ENCODE peak calls at places on chromosomes 6 and 20, in seven cellular contexts. J, D, M, W, S, R and B are unnamed samples. For H3K4me1 and H3K9me3, the result is how much of the 10 kb centered on the place peaks cover.

GRCh38 chr6:105458552-105458951 is 55.7 kb upstream of the PREP start:
- DNase-seq in J (no peak), D (no peak), M (no peak), W (no peak), S (no peak), R (no peak), B (no peak)

GRCh38 chr6:89792881-89793280 is 26.7 kb downstream of the MDN1 start:
- DNase-seq in J (no peak), D (no peak), M (no peak), W (peak), S (no peak), R (peak), B (no peak)

GRCh38 chr6:114389111-114389510 is 46.3 kb upstream of the HS3ST5 start:
- DNase-seq in J (no peak), D (no peak), M (no peak), W (no peak), S (no peak), R (no peak), B (no peak)

GRCh38 chr6:130111031-130111430 is 92.7 kb downstream of the L3MBTL3 start:
- DNase-seq in J (no peak), D (no peak), M (no peak), W (peak), S (no peak), R (no peak), B (no peak)

GRCh38 chr6:151632415-151632987 is 138.7 kb downstream of the CCDC170 start:
- DNase-seq in J (no peak), D (no peak), M (no peak), W (no peak), S (no peak), R (no peak), B (no peak)

GRCh38 chr6:1701668-1702353 is 92.1 kb downstream of the FOXC1 start:
- DNase-seq in J (no peak), D (no peak), M (no peak), W (peak), S (no peak), R (peak), B (no peak)

GRCh38 chr6:164928366-164929154 is 380.8 kb downstream of the C6orf118 start:
- DNase-seq in J (no peak), D (no peak), M (no peak), W (no peak), S (no peak), R (no peak), B (no peak)

GRCh38 chr20:41635158-41635557 is 17.0 kb upstream of the CHD6 start:
- DNase-seq in J (no peak), D (no peak), M (no peak), W (no peak), S (no peak), R (no peak), B (no peak)

GRCh38 chr20:62804632-62805364 is at the start of gene OGFR:
- DNase-seq in J (peak), D (peak), M (peak), W (peak), S (peak), R (peak), B (no peak)

GRCh38 chr20:15900443-15900842 is 672.8 kb downstream of the KIF16B start:
- DNase-seq in J (no peak), D (no peak), M (no peak), W (no peak), S (no peak), R (peak), B (no peak)

GRCh38 chr20:17611540-17612286 is 41.8 kb downstream of the DSTN start:
- DNase-seq in J (peak), D (no peak), M (peak), W (peak), S (no peak), R (peak), B (no peak)

GRCh38 chr6:16400248-16400760 is 161.9 kb downstream of the GMPR start:
- DNase-seq in J (no peak), D (no peak), M (no peak), W (no peak), S (no peak), R (no peak), B (no peak)

GRCh38 chr20:31712564-31713311 is 9.9 kb downstream of the BCL2L1 start:
- DNase-seq in J (peak), D (peak), M (peak), W (peak), S (peak), R (peak), B (no peak)

GRCh38 chr6:74899416-74899815 is 306.4 kb downstream of the COL12A1 start:
- DNase-seq in J (no peak), D (no peak), M (no peak), W (peak), S (no peak), R (peak), B (no peak)

GRCh38 chr6:38567436-38567835 is 72.3 kb downstream of the BTBD9 start:
- DNase-seq in J (peak), D (peak), M (peak), W (peak), S (peak), R (peak), B (no peak)

GRCh38 chr6:10413850-10414765 is 766 bp downstream of the TFAP2A start:
- DNase-seq in J (no peak), D (no peak), M (peak), W (no peak), S (no peak), R (peak), B (no peak)

GRCh38 chr20:18688676-18689075 is 100.8 kb downstream of the DTD1 start:
- DNase-seq in J (no peak), D (no peak), M (no peak), W (no peak), S (no peak), R (no peak), B (no peak)

GRCh38 chr6:20632696-20633095 is 98.4 kb downstream of the CDKAL1 start:
- DNase-seq in J (no peak), D (no peak), M (no peak), W (no peak), S (no peak), R (no peak), B (no peak)

GRCh38 chr6:121826156-121826810 is 390.8 kb downstream of the GJA1 start:
- DNase-seq in J (no peak), D (no peak), M (no peak), W (peak), S (no peak), R (peak), B (no peak)

GRCh38 chr20:48329676-48330644 is 497.8 kb downstream of the PREX1 start:
- DNase-seq in J (no peak), D (no peak), M (no peak), W (peak), S (no peak), R (peak), B (no peak)

GRCh38 chr6:143333081-143333480 is 117.4 kb downstream of the ADAT2 start:
- DNase-seq in J (no peak), D (no peak), M (no peak), W (no peak), S (no peak), R (peak), B (no peak)

GRCh38 chr20:45010399-45010828 is 44.1 kb downstream of the STK4 start:
- DNase-seq in J (no peak), D (no peak), M (no peak), W (peak), S (no peak), R (peak), B (no peak)

GRCh38 chr6:139883776-139884175 is 509.3 kb upstream of the CITED2 start:
- DNase-seq in J (no peak), D (no peak), M (no peak), W (no peak), S (no peak), R (no peak), B (no peak)
- H3K4me1 ChIP-seq in J (under half), D (under half), M (under half), W (under half), S (under half), R (under half), B (under half)

DNA sequence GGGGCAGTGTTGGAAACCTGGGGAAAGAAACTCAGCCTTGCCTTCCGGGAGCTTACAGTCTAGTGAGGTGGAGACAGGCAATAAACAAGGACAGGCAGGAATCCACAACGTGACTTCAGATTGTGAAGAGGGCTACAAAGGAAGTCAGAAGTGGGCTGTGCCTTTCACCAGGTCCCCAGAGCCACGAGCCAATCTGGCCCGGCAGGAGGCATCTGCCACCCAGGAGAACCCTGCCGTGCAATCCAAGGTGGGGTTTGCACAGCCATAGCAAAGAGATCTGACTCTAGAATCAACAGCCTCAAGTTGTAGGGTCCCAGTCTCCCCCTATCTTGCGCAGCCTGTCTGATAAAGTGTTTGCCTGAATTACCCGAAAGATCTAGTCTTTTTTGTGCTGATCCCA is 5.5 kb downstream of the SLC32A1 start:
- DNase-seq in J (no peak), D (no peak), M (no peak), W (no peak), S (no peak), R (no peak), B (no peak)
- H3K4me3 ChIP-seq in J (no peak), D (no peak), M (no peak), W (no peak), S (no peak), R (no peak), B (no peak)

DNA sequence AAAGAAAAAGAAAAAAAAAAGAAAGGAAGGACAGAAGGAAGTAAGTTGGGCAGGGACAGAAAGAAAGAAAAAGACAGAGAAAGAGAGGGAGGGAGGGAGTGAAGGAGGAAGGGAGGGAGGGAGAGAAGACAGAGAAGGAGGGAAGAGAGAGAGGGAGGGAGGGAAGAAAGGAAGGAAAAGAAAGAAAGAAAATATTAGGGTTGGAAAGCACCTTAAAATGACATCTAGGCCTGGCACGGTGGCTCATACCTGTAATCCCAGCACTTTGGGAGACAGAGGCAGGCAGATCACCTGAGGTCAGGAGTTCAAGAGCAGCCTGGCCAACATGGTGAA is 33.2 kb downstream of the FASTKD5 start:
- DNase-seq in J (no peak), D (no peak), M (no peak), W (no peak), S (no peak), R (no peak), B (no peak)
- H3K9me3 ChIP-seq in J (under half), D (under half), M (under half), W (under half), S (under half), R (under half), B (under half)

GRCh38 chr6:85458782-85459181 is 8.9 kb downstream of the NT5E start:
- DNase-seq in J (no peak), D (no peak), M (no peak), W (no peak), S (peak), R (peak), B (no peak)
- H3K4me1 ChIP-seq in J (under half), D (under half), M (under half), W (under half), S (under half), R (half or more), B (under half)